ENCODE peak calls at places on chromosomes 7 and 10, in five cellular contexts. J, K, X, N and C are unnamed samples.

GRCh38 chr10:85651507-85651902 is 715.1 kb downstream of the GRID1 start:
- DNase-seq in J (no peak), K (no peak), X (no peak), N (peak; percentile 44), C (peak; percentile 13)

GRCh38 chr10:77939561-77940001 is 13.0 kb upstream of the DLG5 start:
- DNase-seq in J (no peak), K (no peak), X (no peak), N (peak; percentile 86), C (no peak)

GRCh38 chr7:88291401-88292173 is 15.1 kb downstream of the STEAP4 start:
- DNase-seq in J (no peak), K (no peak), X (no peak), N (no peak), C (peak; percentile 99)

GRCh38 chr7:118153551-118154177 is 30.3 kb upstream of the LSM8 start:
- DNase-seq in J (no peak), K (no peak), X (peak; percentile 8), N (peak; percentile 14), C (peak; percentile 91)

GRCh38 chr7:116726713-116727431 is 54.9 kb downstream of the MET start:
- DNase-seq in J (no peak), K (no peak), X (no peak), N (no peak), C (no peak)

GRCh38 chr7:84675633-84676034 is 481.0 kb upstream of the SEMA3A start:
- DNase-seq in J (no peak), K (no peak), X (no peak), N (no peak), C (peak; percentile 78)

GRCh38 chr7:105011771-105012502 is 2.1 kb upstream of the KMT2E start:
- DNase-seq in J (no peak), K (no peak), X (no peak), N (peak; percentile 39), C (peak; percentile 37)

GRCh38 chr7:54397836-54398612 is 144.2 kb upstream of the VSTM2A start:
- DNase-seq in J (no peak), K (no peak), X (no peak), N (no peak), C (peak; percentile 35)

GRCh38 chr7:130353196-130353595 is 8.6 kb downstream of the CPA5 start:
- DNase-seq in J (no peak), K (no peak), X (no peak), N (no peak), C (no peak)

GRCh38 chr7:102978280-102978679 is 65.5 kb downstream of the LRRC17 start:
- DNase-seq in J (no peak), K (no peak), X (no peak), N (peak; percentile 75), C (peak; percentile 52)

GRCh38 chr10:35712486-35712885 is 70.4 kb upstream of the FZD8 start:
- DNase-seq in J (no peak), K (no peak), X (no peak), N (peak; percentile 24), C (no peak)

GRCh38 chr10:1369197-1369596 is 313.0 kb downstream of the WDR37 start:
- DNase-seq in J (peak; percentile 49), K (no peak), X (no peak), N (no peak), C (no peak)

GRCh38 chr10:129792864-129793263 is 171.2 kb downstream of the EBF3 start:
- DNase-seq in J (no peak), K (no peak), X (no peak), N (no peak), C (no peak)

GRCh38 chr7:134302120-134302519 is 14.6 kb downstream of the SLC35B4 start:
- DNase-seq in J (no peak), K (no peak), X (no peak), N (peak; percentile 9), C (no peak)

GRCh38 chr10:96306516-96306915 is 2.3 kb downstream of the DNTT start:
- DNase-seq in J (no peak), K (no peak), X (no peak), N (no peak), C (no peak)

GRCh38 chr7:83413831-83414230 is 235.1 kb downstream of the SEMA3E start:
- DNase-seq in J (no peak), K (no peak), X (no peak), N (peak; percentile 20), C (no peak)

GRCh38 chr10:6052247-6053221 is 9.6 kb downstream of the IL2RA start:
- DNase-seq in J (peak; percentile 34), K (no peak), X (no peak), N (no peak), C (no peak)

GRCh38 chr7:50369408-50370026 is 65.0 kb downstream of the IKZF1 start:
- DNase-seq in J (no peak), K (peak; percentile 50), X (peak; percentile 57), N (peak; percentile 15), C (peak; percentile 68)

GRCh38 chr10:114048472-114048871 is 4.8 kb downstream of the ADRB1 start:
- DNase-seq in J (no peak), K (no peak), X (no peak), N (no peak), C (no peak)

GRCh38 chr7:26515462-26515861 is 223.8 kb downstream of the SNX10 start:
- DNase-seq in J (no peak), K (no peak), X (no peak), N (no peak), C (no peak)

GRCh38 chr10:110893559-110894179 is 21.9 kb downstream of the PDCD4 start:
- DNase-seq in J (no peak), K (no peak), X (no peak), N (peak; percentile 57), C (peak; percentile 78)

GRCh38 chr7:140456627-140457051 is 22.7 kb downstream of the MKRN1 start:
- DNase-seq in J (no peak), K (no peak), X (no peak), N (no peak), C (no peak)

GRCh38 chr10:131001438-131001837 is 310.1 kb downstream of the TCERG1L start:
- DNase-seq in J (no peak), K (no peak), X (no peak), N (no peak), C (no peak)

GRCh38 chr10:131000737-131001136 is 310.8 kb downstream of the TCERG1L start:
- DNase-seq in J (peak; percentile 27), K (no peak), X (no peak), N (no peak), C (no peak)

GRCh38 chr10:130998642-130999041 is 312.9 kb downstream of the TCERG1L start:
- DNase-seq in J (no peak), K (no peak), X (no peak), N (no peak), C (no peak)

GRCh38 chr10:130999376-131000202 is 311.9 kb downstream of the TCERG1L start:
- DNase-seq in J (no peak), K (no peak), X (no peak), N (no peak), C (no peak)

DNA sequence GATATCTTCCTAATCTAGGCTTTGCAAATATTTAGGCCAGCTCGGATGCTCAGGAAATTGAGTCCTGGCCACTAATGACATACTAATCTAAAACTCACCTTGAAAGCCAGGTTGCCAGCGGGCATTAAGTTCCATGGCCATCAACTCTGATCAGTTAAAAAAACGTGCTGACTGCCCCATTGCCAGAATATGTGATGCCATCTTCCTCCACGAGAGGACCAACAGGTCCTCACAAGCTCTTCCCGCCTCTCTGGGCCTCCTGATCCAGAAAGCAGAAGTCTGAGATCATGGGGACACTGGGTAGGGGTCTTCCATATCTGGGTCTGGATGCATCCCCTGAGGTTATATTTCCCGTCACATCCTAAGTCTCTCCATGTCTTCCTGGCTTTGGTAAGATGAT is 311.3 kb downstream of the TCERG1L start:
- DNase-seq in J (no peak), K (no peak), X (no peak), N (no peak), C (no peak)
- H4K8ac ChIP-seq in J (no peak overlapping the region), K (no peak overlapping the region), X (no peak overlapping the region), N (no peak overlapping the region), C (no peak overlapping the region)

GRCh38 chr10:17203416-17203815 is 1.9 kb upstream of the TRDMT1 start:
- DNase-seq in J (no peak), K (no peak), X (no peak), N (no peak), C (no peak)

GRCh38 chr10:17202506-17202905 is 1.0 kb upstream of the TRDMT1 start:
- DNase-seq in J (no peak), K (no peak), X (no peak), N (no peak), C (no peak)

GRCh38 chr10:17209302-17209701 is 7.8 kb upstream of the TRDMT1 start:
- DNase-seq in J (no peak), K (no peak), X (no peak), N (no peak), C (no peak)

GRCh38 chr10:17209931-17210330 is 8.5 kb upstream of the TRDMT1 start:
- DNase-seq in J (no peak), K (no peak), X (no peak), N (no peak), C (no peak)

DNA sequence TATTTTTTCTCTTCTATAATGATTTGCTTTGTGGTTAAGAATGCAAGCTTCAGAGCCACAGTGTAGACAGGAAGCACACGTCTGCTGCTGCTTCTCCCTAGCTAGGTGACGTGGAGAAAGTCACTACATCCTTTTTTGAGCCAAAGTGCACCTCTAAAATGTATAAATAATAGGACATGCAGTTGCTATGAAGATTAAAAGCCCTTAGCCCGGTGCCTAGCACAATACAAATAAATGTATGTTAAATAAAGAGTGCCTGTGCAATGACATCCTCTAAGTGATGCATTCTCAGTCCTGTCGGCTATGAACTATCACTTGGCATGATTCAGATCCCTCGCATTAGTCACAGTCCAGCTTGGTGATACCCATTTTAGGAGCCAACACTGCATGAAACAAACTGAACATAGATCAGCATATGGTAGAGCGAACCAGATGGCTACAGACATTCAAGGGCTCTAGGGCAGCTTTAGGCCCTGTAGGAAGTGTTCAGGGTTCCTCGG is 4.8 kb upstream of the TRDMT1 start:
- DNase-seq in J (no peak), K (no peak), X (no peak), N (peak; percentile 92), C (no peak)
- H2AK5ac ChIP-seq in J (no peak overlapping the region), K (no peak overlapping the region), X (no peak overlapping the region), N (no peak overlapping the region), C (no peak overlapping the region)

GRCh38 chr10:87670591-87670990 is 10.9 kb downstream of the PAPSS2 start:
- DNase-seq in J (no peak), K (no peak), X (no peak), N (peak; percentile 70), C (peak; percentile 8)
- H2BK5ac ChIP-seq in J (no peak overlapping the region), K (no peak overlapping the region), X (no peak overlapping the region), N (no peak overlapping the region), C (no peak overlapping the region)

GRCh38 chr10:23656735-23657134 is 217.9 kb downstream of the OTUD1 start:
- DNase-seq in J (no peak), K (no peak), X (peak; percentile 9), N (peak; percentile 1), C (peak; percentile 13)

GRCh38 chr10:23657677-23658076 is 218.8 kb downstream of the OTUD1 start:
- DNase-seq in J (no peak), K (no peak), X (no peak), N (no peak), C (no peak)
- H4K8ac ChIP-seq in J (no peak overlapping the region), K (no peak overlapping the region), X (no peak overlapping the region), N (no peak overlapping the region), C (no peak overlapping the region)

GRCh38 chr10:70142555-70142954 is 3.9 kb downstream of the TYSND1 start:
- DNase-seq in J (peak; percentile 35), K (no peak), X (no peak), N (no peak), C (no peak)

GRCh38 chr10:70144372-70145110 is 2.0 kb downstream of the TYSND1 start:
- DNase-seq in J (peak; percentile 38), K (no peak), X (no peak), N (no peak), C (no peak)

GRCh38 chr10:70146489-70147488 is at the start of gene TYSND1:
- DNase-seq in J (peak; percentile 96), K (peak; percentile 99), X (peak; percentile 97), N (peak; percentile 99), C (peak; percentile 99)

GRCh38 chr10:70145666-70146488 is 623 bp downstream of the TYSND1 start:
- DNase-seq in J (peak; percentile 81), K (peak; percentile 63), X (peak; percentile 74), N (peak; percentile 82), C (peak; percentile 60)

GRCh38 chr10:70145166-70145665 is 1.3 kb downstream of the TYSND1 start:
- DNase-seq in J (no peak), K (no peak), X (no peak), N (peak; percentile 13), C (no peak)
- H2AK5ac ChIP-seq in J (no peak overlapping the region), K (no peak overlapping the region), X (peak overlapping the region; percentile 38), N (peak overlapping the region; percentile 36), C (no peak overlapping the region)